ENCODE peak calls at places on chromosomes 3 and 15, in ten cellular contexts. T is PC-9; F is CD8-positive, alpha-beta memory T cell; A is PC-3; U is HAP-1; K is tibial artery; S is cardiac muscle cell; P is GM23248; N is A673; X is CD8-positive, alpha-beta T cell. D is an unnamed sample.

GRCh38 chr3:98594630-98594961 is 1.2 kb upstream of the CPOX start:
- DNase-seq in X (no peak), U (no peak), T (no peak), K (no peak), N (no peak), S (no peak), A (no peak), P (no peak), F (no peak), D (no peak)

GRCh38 chr15:70956196-70956595 is 63.6 kb downstream of the LRRC49 start:
- DNase-seq in S (no peak), N (peak; percentile 3), U (no peak), X (no peak), A (no peak), T (no peak), F (no peak), K (no peak), P (peak; percentile 66), D (no peak)

GRCh38 chr3:24042174-24042878 is 97.2 kb downstream of the NR1D2 start:
- DNase-seq in T (no peak), U (no peak), S (no peak), N (no peak), X (no peak), K (no peak), P (peak; percentile 12), A (no peak), F (no peak), D (no peak)

GRCh38 chr3:154716170-154716569 is 286.2 kb upstream of the GPR149 start:
- DNase-seq in S (no peak), X (no peak), P (no peak), N (no peak), A (no peak), F (no peak), T (no peak), K (no peak), U (no peak), D (no peak)

GRCh38 chr3:133238015-133238414 is 161.8 kb upstream of the BFSP2 start:
- DNase-seq in F (no peak), K (no peak), P (no peak), S (no peak), A (no peak), U (no peak), N (no peak), T (no peak), X (no peak), D (no peak)

GRCh38 chr3:9955067-9955502 is 2.9 kb upstream of the PRRT3 start:
- DNase-seq in P (no peak), F (no peak), S (peak; percentile 78), U (peak; percentile 52), X (no peak), A (no peak), K (no peak), T (no peak), N (no peak), D (no peak)

GRCh38 chr3:36763850-36764703 is at the start of gene DCLK3:
- DNase-seq in F (no peak), N (peak; percentile 32), P (peak; percentile 19), U (no peak), S (peak; percentile 67), A (no peak), K (no peak), X (no peak), T (no peak), D (no peak)

GRCh38 chr15:28975766-28976179 is 90.0 kb downstream of the APBA2 start:
- DNase-seq in T (peak; percentile 6), U (peak; percentile 57), X (peak; percentile 84), P (peak; percentile 54), N (peak; percentile 55), S (peak; percentile 72), F (peak; percentile 61), A (peak; percentile 80), K (no peak), D (no peak)

GRCh38 chr3:61613666-61614065 is 52.3 kb downstream of the PTPRG start:
- DNase-seq in N (no peak), A (no peak), F (no peak), U (no peak), P (no peak), S (no peak), X (no peak), K (no peak), T (no peak), D (no peak)

GRCh38 chr15:25062551-25063430 is 108.0 kb downstream of the SNRPN start:
- DNase-seq in X (no peak), P (no peak), S (no peak), K (peak; percentile 37), U (no peak), T (no peak), A (no peak), F (no peak), N (no peak), D (no peak)
- H3K9me3 ChIP-seq in X (peaks cover 98% of the 10 kb centered on the region), P (no peaks in the 10 kb centered on the region), S (peaks cover 17% of the 10 kb centered on the region), K (peaks cover 100% of the 10 kb centered on the region), U (peaks cover 2% of the 10 kb centered on the region), T (peaks cover 3% of the 10 kb centered on the region), A (peaks cover 71% of the 10 kb centered on the region), F (peaks cover 100% of the 10 kb centered on the region), N (peaks cover 96% of the 10 kb centered on the region), D (peaks cover 16% of the 10 kb centered on the region)

DNA sequence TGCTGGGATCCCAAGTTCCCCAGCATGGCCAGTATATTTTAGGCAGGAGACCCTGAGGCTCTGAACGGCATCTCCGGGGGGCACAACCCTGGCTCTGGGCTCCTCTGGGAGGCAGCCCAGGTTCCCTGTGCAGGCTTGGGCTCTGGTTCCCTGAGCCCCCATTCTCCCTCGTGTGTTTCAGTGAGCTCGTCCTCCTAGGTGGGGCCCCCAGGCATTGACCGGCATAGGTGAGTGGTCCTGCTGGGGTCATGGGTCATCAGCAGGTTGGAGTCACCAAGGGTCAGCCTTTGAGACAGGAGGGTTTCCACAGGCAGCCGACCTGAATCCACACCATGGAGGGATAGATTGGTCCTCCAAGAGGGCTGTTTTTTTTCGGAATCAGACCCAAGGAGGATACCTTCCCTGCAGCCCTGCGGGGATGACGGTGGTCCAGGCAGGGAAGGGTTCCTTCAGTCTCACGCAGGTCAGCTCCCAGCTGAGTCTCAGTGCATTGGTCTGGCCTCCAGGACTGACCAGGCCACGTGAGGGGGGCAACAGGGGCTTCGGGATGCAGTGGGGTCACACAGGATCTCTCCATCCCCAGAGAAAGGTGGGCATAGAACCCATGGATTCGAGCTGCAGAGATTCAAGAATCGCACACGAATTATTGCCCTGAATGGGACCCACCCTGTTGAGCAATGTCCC is 226.0 kb downstream of the SNRPN start:
- DNase-seq in S (no peak), F (no peak), U (no peak), X (no peak), P (no peak), K (peak; percentile 23), N (no peak), A (no peak), T (no peak), D (no peak)
- H3K9me3 ChIP-seq in S (no peaks in the 10 kb centered on the region), F (no peaks in the 10 kb centered on the region), U (no peaks in the 10 kb centered on the region), X (no peaks in the 10 kb centered on the region), P (no peaks in the 10 kb centered on the region), K (peaks cover 69% of the 10 kb centered on the region), N (peaks cover 41% of the 10 kb centered on the region), A (no peaks in the 10 kb centered on the region), T (no peaks in the 10 kb centered on the region), D (no peaks in the 10 kb centered on the region)

GRCh38 chr15:23472678-23473077 is 25.6 kb upstream of the GOLGA6L2 start:
- DNase-seq in F (no peak), X (no peak), K (no peak), S (no peak), N (no peak), A (peak; percentile 21), U (no peak), P (peak; percentile 55), T (no peak), D (no peak)
- H3K9me3 ChIP-seq in F (no peaks in the 10 kb centered on the region), X (no peaks in the 10 kb centered on the region), K (no peaks in the 10 kb centered on the region), S (no peaks in the 10 kb centered on the region), N (no peaks in the 10 kb centered on the region), A (no peaks in the 10 kb centered on the region), U (no peaks in the 10 kb centered on the region), P (no peaks in the 10 kb centered on the region), T (no peaks in the 10 kb centered on the region), D (no peaks in the 10 kb centered on the region)

GRCh38 chr15:52790166-52790708 is at the start of gene ONECUT1:
- DNase-seq in N (peak; percentile 46), X (no peak), K (no peak), U (peak; percentile 53), A (peak; percentile 41), T (peak; percentile 46), P (peak; percentile 65), F (no peak), S (peak; percentile 84), D (no peak)
- H3K9me3 ChIP-seq in N (no peaks in the 10 kb centered on the region), X (no peaks in the 10 kb centered on the region), K (no peaks in the 10 kb centered on the region), U (no peaks in the 10 kb centered on the region), A (no peaks in the 10 kb centered on the region), T (no peaks in the 10 kb centered on the region), P (no peaks in the 10 kb centered on the region), F (no peaks in the 10 kb centered on the region), S (no peaks in the 10 kb centered on the region), D (no peaks in the 10 kb centered on the region)

GRCh38 chr15:27365441-27365840 is 394.5 kb downstream of the GABRG3 start:
- DNase-seq in X (no peak), K (no peak), U (no peak), N (no peak), P (no peak), A (no peak), F (no peak), T (no peak), S (no peak), D (no peak)
- H3K9me3 ChIP-seq in X (no peaks in the 10 kb centered on the region), K (no peaks in the 10 kb centered on the region), U (no peaks in the 10 kb centered on the region), N (peaks cover 58% of the 10 kb centered on the region), P (no peaks in the 10 kb centered on the region), A (no peaks in the 10 kb centered on the region), F (no peaks in the 10 kb centered on the region), T (no peaks in the 10 kb centered on the region), S (no peaks in the 10 kb centered on the region), D (no peaks in the 10 kb centered on the region)

DNA sequence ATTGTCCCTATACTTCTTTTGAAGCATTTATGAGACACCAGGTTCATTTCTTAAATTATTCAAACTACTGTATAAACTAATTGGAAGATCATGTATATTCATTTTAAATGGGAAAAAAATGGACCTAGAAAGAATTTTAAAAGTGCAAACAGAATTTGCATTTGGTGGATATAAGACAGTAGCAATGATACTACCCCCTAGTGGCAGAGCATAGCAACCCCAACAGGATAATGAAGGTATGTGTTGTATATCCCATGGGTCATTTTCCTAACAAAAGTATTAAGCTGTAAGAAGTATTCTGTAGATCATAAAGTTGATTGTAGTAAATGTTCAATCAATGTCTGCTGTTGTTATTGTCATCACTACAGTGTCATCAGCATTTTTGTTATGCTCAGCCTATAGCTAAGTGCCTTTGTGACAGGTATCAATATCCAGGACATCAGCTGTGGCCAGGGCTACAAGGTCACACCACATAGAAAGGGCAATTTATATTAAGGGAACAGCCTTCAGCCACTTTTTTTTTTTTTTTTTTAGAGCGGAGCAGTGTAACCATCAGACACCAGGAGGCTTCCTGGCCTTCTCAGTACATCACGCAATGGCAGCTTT is 175.8 kb downstream of the FOXB1 start:
- DNase-seq in A (peak; percentile 65), P (peak; percentile 70), S (peak; percentile 50), U (peak; percentile 23), X (no peak), K (no peak), F (peak; percentile 28), N (peak; percentile 58), T (no peak), D (no peak)
- H3K9me3 ChIP-seq in A (no peaks in the 10 kb centered on the region), P (no peaks in the 10 kb centered on the region), S (no peaks in the 10 kb centered on the region), U (no peaks in the 10 kb centered on the region), X (no peaks in the 10 kb centered on the region), K (no peaks in the 10 kb centered on the region), F (no peaks in the 10 kb centered on the region), N (no peaks in the 10 kb centered on the region), T (no peaks in the 10 kb centered on the region), D (no peaks in the 10 kb centered on the region)

D was measured in SK-N-MC.